ENCODE peak calls at places on chromosomes 1 and 21, in ten cellular contexts. One of them, this sample, is unnamed.

GRCh38 chr1:33275200-33275599 is 18.9 kb downstream of the ZNF362 start:
- DNase-seq in BJ: no peak
- DNase-seq in NCI-H510A treated with DMSO at 0.1 percent for 48 hours: no peak
- DNase-seq in D341Med: no peak
- DNase-seq in T-helper 17 cell: no peak
- DNase-seq in H4: no peak
- DNase-seq in NCI-H774: no peak
- DNase-seq in B cell: no peak
- DNase-seq in activated gamma-delta T cell treated with anti-CD3 and anti-CD28 coated beads, Interleukin-2, amount 50 U/mL, for 16 hours: no peak
- DNase-seq in stimulated activated CD8-positive, alpha-beta memory T cell treated with anti-CD3 and anti-CD28 coated beads, Interleukin-12 subunit alpha, Interleukin-12 subunit beta, amount 100 ng/mL, for 1 hour: no peak
- DNase-seq in this sample: no peak

GRCh38 chr1:224759570-224760562 is 143.7 kb downstream of the CNIH3 start:
- DNase-seq in activated gamma-delta T cell treated with anti-CD3 and anti-CD28 coated beads, Interleukin-2, amount 50 U/mL, for 16 hours: no peak
- DNase-seq in H4: no peak
- DNase-seq in B cell: no peak
- DNase-seq in BJ: no peak
- DNase-seq in stimulated activated CD8-positive, alpha-beta memory T cell treated with anti-CD3 and anti-CD28 coated beads, Interleukin-12 subunit alpha, Interleukin-12 subunit beta, amount 100 ng/mL, for 1 hour: no peak
- DNase-seq in NCI-H510A treated with DMSO at 0.1 percent for 48 hours: no peak
- DNase-seq in NCI-H774: no peak
- DNase-seq in T-helper 17 cell: no peak
- DNase-seq in D341Med: no peak
- DNase-seq in this sample: no peak

GRCh38 chr1:159469921-159470595 is 30.5 kb downstream of the OR10J1 start:
- DNase-seq in BJ: no peak
- DNase-seq in T-helper 17 cell: no peak
- DNase-seq in stimulated activated CD8-positive, alpha-beta memory T cell treated with anti-CD3 and anti-CD28 coated beads, Interleukin-12 subunit alpha, Interleukin-12 subunit beta, amount 100 ng/mL, for 1 hour: no peak
- DNase-seq in B cell: no peak
- DNase-seq in H4: no peak
- DNase-seq in NCI-H510A treated with DMSO at 0.1 percent for 48 hours: no peak
- DNase-seq in activated gamma-delta T cell treated with anti-CD3 and anti-CD28 coated beads, Interleukin-2, amount 50 U/mL, for 16 hours: no peak
- DNase-seq in D341Med: no peak
- DNase-seq in NCI-H774: no peak
- DNase-seq in this sample: no peak

GRCh38 chr21:38660333-38661295 is 145.1 kb upstream of the ETS2 start:
- DNase-seq in stimulated activated CD8-positive, alpha-beta memory T cell treated with anti-CD3 and anti-CD28 coated beads, Interleukin-12 subunit alpha, Interleukin-12 subunit beta, amount 100 ng/mL, for 1 hour: no peak
- DNase-seq in NCI-H774: peak
- DNase-seq in NCI-H510A treated with DMSO at 0.1 percent for 48 hours: no peak
- DNase-seq in B cell: no peak
- DNase-seq in activated gamma-delta T cell treated with anti-CD3 and anti-CD28 coated beads, Interleukin-2, amount 50 U/mL, for 16 hours: no peak
- DNase-seq in D341Med: peak
- DNase-seq in BJ: no peak
- DNase-seq in T-helper 17 cell: no peak
- DNase-seq in H4: no peak
- DNase-seq in this sample: no peak

GRCh38 chr1:1181938-1182410 is 8.3 kb downstream of the TTLL10 start:
- DNase-seq in T-helper 17 cell: no peak
- DNase-seq in H4: no peak
- DNase-seq in activated gamma-delta T cell treated with anti-CD3 and anti-CD28 coated beads, Interleukin-2, amount 50 U/mL, for 16 hours: no peak
- DNase-seq in NCI-H510A treated with DMSO at 0.1 percent for 48 hours: no peak
- DNase-seq in stimulated activated CD8-positive, alpha-beta memory T cell treated with anti-CD3 and anti-CD28 coated beads, Interleukin-12 subunit alpha, Interleukin-12 subunit beta, amount 100 ng/mL, for 1 hour: no peak
- DNase-seq in B cell: no peak
- DNase-seq in BJ: no peak
- DNase-seq in NCI-H774: no peak
- DNase-seq in D341Med: peak
- DNase-seq in this sample: no peak

GRCh38 chr1:59292557-59292956 is 4.3 kb upstream of the FGGY start:
- DNase-seq in NCI-H510A treated with DMSO at 0.1 percent for 48 hours: no peak
- DNase-seq in D341Med: no peak
- DNase-seq in H4: peak
- DNase-seq in BJ: no peak
- DNase-seq in NCI-H774: no peak
- DNase-seq in stimulated activated CD8-positive, alpha-beta memory T cell treated with anti-CD3 and anti-CD28 coated beads, Interleukin-12 subunit alpha, Interleukin-12 subunit beta, amount 100 ng/mL, for 1 hour: peak
- DNase-seq in activated gamma-delta T cell treated with anti-CD3 and anti-CD28 coated beads, Interleukin-2, amount 50 U/mL, for 16 hours: no peak
- DNase-seq in T-helper 17 cell: no peak
- DNase-seq in B cell: peak
- DNase-seq in this sample: no peak

GRCh38 chr21:30425826-30426225 is at the start of gene KRTAP13-3:
- DNase-seq in B cell: no peak
- DNase-seq in T-helper 17 cell: no peak
- DNase-seq in activated gamma-delta T cell treated with anti-CD3 and anti-CD28 coated beads, Interleukin-2, amount 50 U/mL, for 16 hours: no peak
- DNase-seq in stimulated activated CD8-positive, alpha-beta memory T cell treated with anti-CD3 and anti-CD28 coated beads, Interleukin-12 subunit alpha, Interleukin-12 subunit beta, amount 100 ng/mL, for 1 hour: no peak
- DNase-seq in NCI-H510A treated with DMSO at 0.1 percent for 48 hours: no peak
- DNase-seq in NCI-H774: no peak
- DNase-seq in BJ: no peak
- DNase-seq in H4: no peak
- DNase-seq in D341Med: no peak
- DNase-seq in this sample: no peak

GRCh38 chr1:187877220-187877619 is 1048.5 kb downstream of the PLA2G4A start:
- DNase-seq in stimulated activated CD8-positive, alpha-beta memory T cell treated with anti-CD3 and anti-CD28 coated beads, Interleukin-12 subunit alpha, Interleukin-12 subunit beta, amount 100 ng/mL, for 1 hour: no peak
- DNase-seq in activated gamma-delta T cell treated with anti-CD3 and anti-CD28 coated beads, Interleukin-2, amount 50 U/mL, for 16 hours: no peak
- DNase-seq in T-helper 17 cell: no peak
- DNase-seq in H4: no peak
- DNase-seq in NCI-H510A treated with DMSO at 0.1 percent for 48 hours: peak
- DNase-seq in BJ: no peak
- DNase-seq in B cell: no peak
- DNase-seq in NCI-H774: peak
- DNase-seq in D341Med: no peak
- DNase-seq in this sample: peak

GRCh38 chr1:161994153-161994814 is 29.4 kb downstream of the OLFML2B start:
- DNase-seq in NCI-H774: no peak
- DNase-seq in BJ: peak
- DNase-seq in B cell: no peak
- DNase-seq in NCI-H510A treated with DMSO at 0.1 percent for 48 hours: no peak
- DNase-seq in T-helper 17 cell: no peak
- DNase-seq in H4: no peak
- DNase-seq in D341Med: no peak
- DNase-seq in activated gamma-delta T cell treated with anti-CD3 and anti-CD28 coated beads, Interleukin-2, amount 50 U/mL, for 16 hours: no peak
- DNase-seq in stimulated activated CD8-positive, alpha-beta memory T cell treated with anti-CD3 and anti-CD28 coated beads, Interleukin-12 subunit alpha, Interleukin-12 subunit beta, amount 100 ng/mL, for 1 hour: no peak
- DNase-seq in this sample: no peak

GRCh38 chr1:56397811-56398231 is 181.5 kb downstream of the PLPP3 start:
- DNase-seq in B cell: no peak
- DNase-seq in BJ: peak
- DNase-seq in H4: no peak
- DNase-seq in stimulated activated CD8-positive, alpha-beta memory T cell treated with anti-CD3 and anti-CD28 coated beads, Interleukin-12 subunit alpha, Interleukin-12 subunit beta, amount 100 ng/mL, for 1 hour: no peak
- DNase-seq in T-helper 17 cell: no peak
- DNase-seq in NCI-H774: no peak
- DNase-seq in activated gamma-delta T cell treated with anti-CD3 and anti-CD28 coated beads, Interleukin-2, amount 50 U/mL, for 16 hours: no peak
- DNase-seq in D341Med: no peak
- DNase-seq in NCI-H510A treated with DMSO at 0.1 percent for 48 hours: no peak
- DNase-seq in this sample: no peak